ENCODE peak calls at places on chromosomes 5 and 9, in five cellular contexts. One of them, this sample, is unnamed.

GRCh38 chr5:141906517-141906916 is 17.2 kb upstream of the DELE1 start:
- DNase-seq in dorsolateral prefrontal cortex: no peak
- DNase-seq in AG08396: no peak
- DNase-seq in T-helper 9 cell: no peak
- DNase-seq in HT1080: no peak
- DNase-seq in this sample: no peak

GRCh38 chr5:37950436-37950835 is 110.6 kb upstream of the GDNF start:
- DNase-seq in dorsolateral prefrontal cortex: no peak
- DNase-seq in AG08396: no peak
- DNase-seq in T-helper 9 cell: no peak
- DNase-seq in HT1080: no peak
- DNase-seq in this sample: no peak

GRCh38 chr9:131296452-131296851 is 6.9 kb downstream of the PLPP7 start:
- DNase-seq in dorsolateral prefrontal cortex: no peak
- DNase-seq in AG08396: no peak
- DNase-seq in T-helper 9 cell: no peak
- DNase-seq in HT1080: no peak
- DNase-seq in this sample: no peak

GRCh38 chr5:123722451-123722850 is 210.5 kb downstream of the CSNK1G3 start:
- DNase-seq in dorsolateral prefrontal cortex: no peak
- DNase-seq in AG08396: no peak
- DNase-seq in T-helper 9 cell: no peak
- DNase-seq in HT1080: no peak
- DNase-seq in this sample: no peak

GRCh38 chr5:159508344-159508743 is 178.1 kb upstream of the IL12B start:
- DNase-seq in dorsolateral prefrontal cortex: no peak
- DNase-seq in AG08396: no peak
- DNase-seq in T-helper 9 cell: no peak
- DNase-seq in HT1080: no peak
- DNase-seq in this sample: no peak

GRCh38 chr5:66769839-66770617 is 173.8 kb downstream of the MAST4 start:
- DNase-seq in dorsolateral prefrontal cortex: peak; percentile 12
- DNase-seq in AG08396: no peak
- DNase-seq in T-helper 9 cell: no peak
- DNase-seq in HT1080: peak; percentile 17
- DNase-seq in this sample: no peak

GRCh38 chr5:135218486-135218755 is 180.6 kb downstream of the MACROH2A1 start:
- DNase-seq in dorsolateral prefrontal cortex: no peak
- DNase-seq in AG08396: no peak
- DNase-seq in T-helper 9 cell: no peak
- DNase-seq in HT1080: no peak
- DNase-seq in this sample: no peak

GRCh38 chr5:102720954-102721353 is 34.2 kb upstream of the PAM start:
- DNase-seq in dorsolateral prefrontal cortex: no peak
- DNase-seq in AG08396: no peak
- DNase-seq in T-helper 9 cell: no peak
- DNase-seq in HT1080: no peak
- DNase-seq in this sample: no peak

GRCh38 chr5:1264211-1264610 is 30.7 kb downstream of the TERT start:
- DNase-seq in dorsolateral prefrontal cortex: no peak
- DNase-seq in AG08396: no peak
- DNase-seq in T-helper 9 cell: no peak
- DNase-seq in HT1080: no peak
- DNase-seq in this sample: no peak

GRCh38 chr9:6842584-6842947 is 84.8 kb downstream of the KDM4C start:
- DNase-seq in dorsolateral prefrontal cortex: no peak
- DNase-seq in AG08396: peak; percentile 27
- DNase-seq in T-helper 9 cell: no peak
- DNase-seq in HT1080: peak; percentile 59
- DNase-seq in this sample: peak; percentile 24

GRCh38 chr9:132367613-132368305 is 13.0 kb upstream of the SETX start:
- DNase-seq in dorsolateral prefrontal cortex: no peak
- DNase-seq in AG08396: no peak
- DNase-seq in T-helper 9 cell: no peak
- DNase-seq in HT1080: no peak
- DNase-seq in this sample: no peak

GRCh38 chr5:82821978-82822927 is 254.9 kb downstream of the TMEM167A start:
- DNase-seq in dorsolateral prefrontal cortex: no peak
- DNase-seq in AG08396: no peak
- DNase-seq in T-helper 9 cell: no peak
- DNase-seq in HT1080: peak; percentile 49
- DNase-seq in this sample: peak; percentile 15

GRCh38 chr5:59091965-59092364 is 509.1 kb downstream of the RAB3C start:
- DNase-seq in dorsolateral prefrontal cortex: no peak
- DNase-seq in AG08396: no peak
- DNase-seq in T-helper 9 cell: no peak
- DNase-seq in HT1080: no peak
- DNase-seq in this sample: no peak

GRCh38 chr5:124963236-124963929 is 216.9 kb upstream of the ZNF608 start:
- DNase-seq in dorsolateral prefrontal cortex: no peak
- DNase-seq in AG08396: peak; percentile 49
- DNase-seq in T-helper 9 cell: no peak
- DNase-seq in HT1080: peak; percentile 38
- DNase-seq in this sample: peak; percentile 77

GRCh38 chr5:2286250-2286649 is 403.5 kb upstream of the IRX4 start:
- DNase-seq in dorsolateral prefrontal cortex: no peak
- DNase-seq in AG08396: no peak
- DNase-seq in T-helper 9 cell: no peak
- DNase-seq in HT1080: no peak
- DNase-seq in this sample: no peak

This sample was measured in mammary epithelial cell.